ENCODE peak calls at places on chromosome 7, in eight cellular contexts. X, I, F, A, O, S, B and L are unnamed samples.
A peak's percentile ranks its signal among the peaks of the same experiment; 100 is the strongest.

GRCh38 chr7:105806592-105807266 is 69.7 kb downstream of the ATXN7L1 start:
- DNase-seq in X (peak; percentile 60), I (no peak), F (peak; percentile 84), A (no peak), O (peak; percentile 79), S (no peak), B (peak; percentile 86), L (no peak)

GRCh38 chr7:138935438-138936079 is 45.6 kb downstream of the KIAA1549 start:
- DNase-seq in X (peak; percentile 46), I (no peak), F (peak; percentile 85), A (peak; percentile 74), O (peak; percentile 92), S (peak; percentile 45), B (peak; percentile 94), L (no peak)

GRCh38 chr7:149495785-149496641 is 1.6 kb downstream of the ZNF746 start:
- DNase-seq in X (peak; percentile 8), I (peak; percentile 88), F (peak; percentile 48), A (no peak), O (peak; percentile 85), S (peak; percentile 90), B (no peak), L (peak; percentile 93)

GRCh38 chr7:36287371-36288241 is 102.1 kb upstream of the ANLN start:
- DNase-seq in X (peak; percentile 42), I (no peak), F (no peak), A (no peak), O (no peak), S (no peak), B (no peak), L (no peak)

GRCh38 chr7:47266131-47266706 is 315.7 kb downstream of the TNS3 start:
- DNase-seq in X (peak; percentile 95), I (peak; percentile 78), F (peak; percentile 80), A (peak; percentile 67), O (peak; percentile 68), S (peak; percentile 74), B (peak; percentile 77), L (peak; percentile 76)

GRCh38 chr7:129225206-129225930 is 538 bp downstream of the AHCYL2 start:
- DNase-seq in X (peak; percentile 58), I (peak; percentile 91), F (peak; percentile 58), A (peak; percentile 76), O (peak; percentile 27), S (peak; percentile 74), B (peak; percentile 22), L (peak; percentile 81)

GRCh38 chr7:7524121-7524520 is 11.6 kb downstream of the COL28A1 start:
- DNase-seq in X (peak; percentile 44), I (no peak), F (peak; percentile 29), A (no peak), O (no peak), S (no peak), B (no peak), L (no peak)

GRCh38 chr7:7054252-7054830 is 128.0 kb upstream of the C1GALT1 start:
- DNase-seq in X (no peak), I (no peak), F (no peak), A (no peak), O (no peak), S (no peak), B (no peak), L (no peak)

GRCh38 chr7:2004841-2005351 is 227.8 kb downstream of the MAD1L1 start:
- DNase-seq in X (no peak), I (peak; percentile 45), F (no peak), A (no peak), O (no peak), S (no peak), B (no peak), L (peak; percentile 45)

GRCh38 chr7:71131256-71131752 is 640 bp upstream of the GALNT17 start:
- DNase-seq in X (no peak), I (peak; percentile 84), F (peak; percentile 28), A (peak; percentile 87), O (no peak), S (peak; percentile 81), B (no peak), L (peak; percentile 77)

GRCh38 chr7:40077849-40078248 is 56.6 kb downstream of the MPLKIP start:
- DNase-seq in X (no peak), I (no peak), F (no peak), A (no peak), O (peak; percentile 54), S (no peak), B (no peak), L (no peak)

GRCh38 chr7:136883046-136883445 is 14.6 kb downstream of the CHRM2 start:
- DNase-seq in X (no peak), I (no peak), F (no peak), A (peak; percentile 59), O (peak; percentile 52), S (peak; percentile 26), B (no peak), L (no peak)

GRCh38 chr7:132022188-132022587 is 465.8 kb upstream of the PODXL start:
- DNase-seq in X (no peak), I (no peak), F (no peak), A (no peak), O (no peak), S (no peak), B (no peak), L (no peak)

GRCh38 chr7:2606539-2606936 is 25.2 kb upstream of the TTYH3 start:
- DNase-seq in X (no peak), I (peak; percentile 82), F (no peak), A (no peak), O (no peak), S (no peak), B (no peak), L (no peak)

GRCh38 chr7:17039372-17039771 is 157.6 kb upstream of the AGR3 start:
- DNase-seq in X (no peak), I (no peak), F (no peak), A (no peak), O (no peak), S (no peak), B (no peak), L (no peak)

GRCh38 chr7:36971515-36972139 is 247.3 kb upstream of the AOAH start:
- DNase-seq in X (peak; percentile 3), I (no peak), F (no peak), A (no peak), O (no peak), S (no peak), B (no peak), L (no peak)

GRCh38 chr7:157623556-157623955 is 286.8 kb downstream of the DNAJB6 start:
- DNase-seq in X (no peak), I (no peak), F (no peak), A (no peak), O (no peak), S (no peak), B (no peak), L (no peak)

GRCh38 chr7:45390180-45390579 is 184.0 kb upstream of the ADCY1 start:
- DNase-seq in X (no peak), I (no peak), F (no peak), A (no peak), O (no peak), S (no peak), B (no peak), L (no peak)

GRCh38 chr7:47327698-47328391 is 254.1 kb downstream of the TNS3 start:
- DNase-seq in X (peak; percentile 50), I (peak; percentile 94), F (peak; percentile 96), A (peak; percentile 95), O (peak; percentile 81), S (peak; percentile 95), B (peak; percentile 93), L (peak; percentile 92)

GRCh38 chr7:116686812-116687419 is 14.9 kb downstream of the MET start:
- DNase-seq in X (no peak), I (no peak), F (no peak), A (no peak), O (no peak), S (no peak), B (no peak), L (no peak)

GRCh38 chr7:151081170-151082101 is 827 bp upstream of the FASTK start:
- DNase-seq in X (peak; percentile 76), I (no peak), F (peak; percentile 52), A (peak; percentile 44), O (no peak), S (no peak), B (no peak), L (no peak)

GRCh38 chr7:110868458-110868857 is 222.5 kb upstream of the LRRN3 start:
- DNase-seq in X (no peak), I (no peak), F (no peak), A (no peak), O (no peak), S (no peak), B (no peak), L (no peak)

GRCh38 chr7:29077854-29078253 is 68.5 kb downstream of the CPVL start:
- DNase-seq in X (no peak), I (no peak), F (no peak), A (no peak), O (no peak), S (no peak), B (no peak), L (no peak)

GRCh38 chr7:94620703-94621118 is 35.2 kb downstream of the SGCE start:
- DNase-seq in X (peak; percentile 15), I (peak; percentile 91), F (peak; percentile 88), A (peak; percentile 48), O (peak; percentile 91), S (peak; percentile 67), B (peak; percentile 93), L (peak; percentile 87)

GRCh38 chr7:136956232-136956631 is 87.8 kb downstream of the CHRM2 start:
- DNase-seq in X (no peak), I (no peak), F (peak; percentile 32), A (no peak), O (peak; percentile 87), S (no peak), B (peak; percentile 44), L (no peak)

GRCh38 chr7:116138202-116138801 is 72.0 kb upstream of the TES start:
- DNase-seq in X (peak; percentile 57), I (no peak), F (peak; percentile 73), A (peak; percentile 75), O (peak; percentile 83), S (peak; percentile 77), B (peak; percentile 71), L (no peak)

GRCh38 chr7:128137096-128137655 is 103.9 kb upstream of the LEP start:
- DNase-seq in X (no peak), I (no peak), F (no peak), A (no peak), O (peak; percentile 58), S (no peak), B (peak; percentile 69), L (no peak)

GRCh38 chr7:27212587-27213149 is 12.8 kb upstream of the HOXA13 start:
- DNase-seq in X (no peak), I (peak; percentile 50), F (no peak), A (no peak), O (no peak), S (no peak), B (no peak), L (no peak)

GRCh38 chr7:21580073-21580521 is 37.3 kb downstream of the DNAH11 start:
- DNase-seq in X (peak; percentile 2), I (no peak), F (peak; percentile 30), A (no peak), O (peak; percentile 57), S (no peak), B (peak; percentile 52), L (no peak)

GRCh38 chr7:142754681-142755575 is 5.7 kb downstream of the PRSS1 start:
- DNase-seq in X (peak; percentile 79), I (no peak), F (no peak), A (no peak), O (no peak), S (no peak), B (no peak), L (no peak)

GRCh38 chr7:7246223-7246622 is 63.9 kb downstream of the C1GALT1 start:
- DNase-seq in X (no peak), I (no peak), F (no peak), A (no peak), O (no peak), S (no peak), B (no peak), L (no peak)

GRCh38 chr7:99525713-99526440 is 21.4 kb downstream of the ZKSCAN5 start:
- DNase-seq in X (peak; percentile 26), I (no peak), F (no peak), A (peak; percentile 48), O (no peak), S (peak; percentile 28), B (no peak), L (no peak)